ENCODE peak calls at places on chromosome 16, in nine cellular contexts. G is gastrocnemius medialis, F is Panc1, O is kidney epithelial cell, S is heart left ventricle, P is A549, Q is RWPE2, M is astrocyte of the cerebellum, B is AG10803. J is an unnamed sample.

GRCh38 chr16:74078877-74079586 is 217.6 kb upstream of the PSMD7 start:
- DNase-seq in M (no peak), O (no peak), Q (no peak), F (no peak), G (no peak), S (no peak), P (no peak), B (no peak), J (no peak)

GRCh38 chr16:17171250-17172143 is 299.3 kb downstream of the XYLT1 start:
- DNase-seq in G (no peak), B (no peak), O (no peak), Q (no peak), P (no peak), S (no peak), F (no peak), M (no peak), J (no peak)

GRCh38 chr16:89287777-89288576 is 70.5 kb downstream of the ZNF778 start:
- DNase-seq in O (no peak), S (peak), Q (no peak), F (no peak), G (no peak), B (no peak), P (no peak), M (no peak), J (no peak)

GRCh38 chr16:14303654-14304394 is 232.7 kb downstream of the MRTFB start:
- DNase-seq in B (no peak), M (no peak), P (no peak), G (peak), S (peak), F (no peak), O (no peak), Q (no peak), J (no peak)

GRCh38 chr16:68265078-68265925 is 976 bp downstream of the SLC7A6 start:
- DNase-seq in P (peak), F (no peak), S (peak), M (no peak), O (peak), Q (no peak), G (peak), B (peak), J (no peak)

GRCh38 chr16:66928702-66929388 is 3.5 kb upstream of the RRAD start:
- DNase-seq in S (no peak), P (no peak), Q (no peak), M (no peak), G (peak), B (peak), O (no peak), F (no peak), J (no peak)

GRCh38 chr16:12119037-12119436 is 142.5 kb downstream of the SNX29 start:
- DNase-seq in B (no peak), Q (no peak), M (no peak), S (no peak), O (no peak), G (no peak), F (no peak), P (no peak), J (no peak)

GRCh38 chr16:31713945-31714898 is 159.4 kb upstream of the ZNF267 start:
- DNase-seq in S (no peak), P (no peak), F (no peak), B (no peak), Q (no peak), M (no peak), G (peak), O (no peak), J (no peak)

GRCh38 chr16:14501331-14502255 is 128.5 kb downstream of the PARN start:
- DNase-seq in Q (peak), F (peak), S (peak), G (peak), B (peak), P (peak), M (peak), O (peak), J (peak)

GRCh38 chr16:53056528-53056881 is 1.7 kb downstream of the CHD9 start:
- DNase-seq in Q (no peak), M (no peak), P (no peak), F (no peak), G (no peak), B (peak), S (no peak), O (no peak), J (no peak)

GRCh38 chr16:68386628-68387027 is 61.7 kb downstream of the SMPD3 start:
- DNase-seq in S (peak), O (no peak), P (no peak), Q (peak), F (no peak), G (no peak), B (no peak), M (no peak), J (no peak)

GRCh38 chr16:87034317-87034716 is 282.9 kb downstream of the C16orf95 start:
- DNase-seq in S (no peak), Q (no peak), B (no peak), M (no peak), F (no peak), G (no peak), P (no peak), O (no peak), J (no peak)

GRCh38 chr16:85798901-85799496 is 345 bp downstream of the EMC8 start:
- DNase-seq in F (no peak), S (peak), P (peak), G (peak), B (peak), M (no peak), Q (no peak), O (no peak), J (no peak)

GRCh38 chr16:85400305-85401205 is 212.6 kb upstream of the GSE1 start:
- DNase-seq in G (no peak), S (peak), Q (peak), M (no peak), O (no peak), B (no peak), F (no peak), P (no peak), J (no peak)

GRCh38 chr16:68128577-68129305 is 43.6 kb downstream of the NFATC3 start:
- DNase-seq in S (no peak), Q (no peak), F (no peak), G (peak), O (peak), M (peak), B (peak), P (no peak), J (no peak)

GRCh38 chr16:51355195-51355594 is 204.1 kb upstream of the SALL1 start:
- DNase-seq in M (no peak), S (no peak), P (no peak), B (no peak), O (no peak), F (no peak), G (no peak), Q (no peak), J (no peak)

GRCh38 chr16:14347706-14348105 is 276.6 kb downstream of the MRTFB start:
- DNase-seq in B (no peak), G (peak), F (no peak), P (no peak), O (no peak), Q (no peak), M (no peak), S (peak), J (no peak)

GRCh38 chr16:31347445-31347844 is 7.5 kb upstream of the ITGAX start:
- DNase-seq in M (no peak), G (no peak), Q (peak), S (no peak), P (no peak), F (no peak), O (no peak), B (no peak), J (no peak)

GRCh38 chr16:49838639-49839461 is 17.1 kb downstream of the ZNF423 start:
- DNase-seq in G (no peak), P (no peak), B (no peak), O (no peak), S (no peak), M (no peak), Q (no peak), F (no peak), J (no peak)

GRCh38 chr16:49837673-49838360 is 18.1 kb downstream of the ZNF423 start:
- DNase-seq in S (no peak), Q (no peak), M (no peak), G (no peak), F (no peak), O (no peak), P (no peak), B (no peak), J (no peak)

GRCh38 chr16:49839462-49839825 is 16.5 kb downstream of the ZNF423 start:
- DNase-seq in O (no peak), Q (no peak), F (no peak), S (no peak), M (no peak), P (no peak), B (no peak), G (no peak), J (no peak)

GRCh38 chr16:49836668-49837067 is 19.2 kb downstream of the ZNF423 start:
- DNase-seq in G (no peak), F (no peak), B (no peak), O (no peak), S (no peak), Q (no peak), P (no peak), M (no peak), J (no peak)

GRCh38 chr16:49838361-49838638 is 17.6 kb downstream of the ZNF423 start:
- DNase-seq in Q (no peak), F (no peak), B (no peak), G (no peak), S (no peak), M (no peak), O (no peak), P (no peak), J (no peak)
- H3K4me3 ChIP-seq in Q (no peak), F (no peak), B (no peak), G (no peak), S (peak), M (no peak), O (no peak), P (no peak), J (no peak)

DNA sequence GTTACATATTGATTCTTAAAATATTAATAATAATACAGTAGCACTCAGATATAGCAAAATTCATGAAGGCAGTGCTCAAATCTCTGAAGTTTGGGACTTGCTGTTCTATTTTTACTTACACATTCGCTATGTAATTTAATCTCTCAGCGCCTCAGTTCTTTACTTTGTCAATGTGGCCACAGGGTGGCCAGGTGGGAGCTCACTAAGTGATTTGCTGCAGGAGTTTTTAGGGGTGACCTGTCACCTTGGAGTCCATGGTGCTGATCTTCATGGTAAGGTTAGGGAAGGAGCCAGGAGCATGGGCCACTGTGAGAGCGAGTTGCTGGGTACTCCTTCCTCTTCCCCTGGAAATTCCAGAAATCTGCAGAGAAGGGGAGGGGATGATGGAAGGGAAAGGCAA is 28.1 kb downstream of the VWA3A start:
- DNase-seq in S (no peak), P (no peak), Q (no peak), M (no peak), F (no peak), G (no peak), B (no peak), O (no peak), J (no peak)
- TF ChIP-seq CTCF in S (no peak), P (no peak), Q (no peak), M (no peak), F (no peak), G (no peak), B (no peak), O (no peak), J (no peak)

DNA sequence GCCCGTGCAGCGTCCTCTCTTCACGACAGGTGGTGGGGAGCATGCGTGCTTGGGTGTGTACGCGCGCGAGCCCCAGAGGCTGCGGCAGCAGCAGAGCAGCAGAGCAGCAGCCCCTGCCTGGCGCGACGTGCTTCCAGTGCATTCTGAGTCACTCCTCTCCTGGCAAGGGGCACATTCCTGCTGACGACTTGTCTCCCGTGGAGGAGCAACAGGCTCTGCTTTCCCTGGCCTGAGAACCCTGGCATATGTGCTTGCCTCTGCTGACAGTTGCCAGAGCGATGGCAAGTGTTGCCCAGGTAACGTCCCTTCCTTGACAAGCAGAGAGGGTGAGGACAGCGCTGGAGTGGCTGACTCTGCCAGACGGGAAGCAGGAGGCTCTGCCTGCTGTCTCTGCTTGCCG is 133.8 kb upstream of the PLCG2 start:
- DNase-seq in F (no peak), G (peak), B (peak), M (peak), P (no peak), S (peak), Q (no peak), O (peak), J (no peak)
- H3K4me3 ChIP-seq in F (no peak), G (no peak), B (no peak), M (no peak), P (no peak), S (no peak), Q (no peak), O (no peak), J (no peak)

GRCh38 chr16:6341993-6342392 is 990.7 kb upstream of the RBFOX1 start:
- DNase-seq in O (no peak), B (no peak), G (no peak), S (no peak), F (no peak), Q (no peak), P (no peak), M (no peak), J (no peak)
- TF ChIP-seq CTCF in O (no peak), B (no peak), G (no peak), S (no peak), F (no peak), Q (no peak), P (no peak), M (no peak), J (no peak)

DNA sequence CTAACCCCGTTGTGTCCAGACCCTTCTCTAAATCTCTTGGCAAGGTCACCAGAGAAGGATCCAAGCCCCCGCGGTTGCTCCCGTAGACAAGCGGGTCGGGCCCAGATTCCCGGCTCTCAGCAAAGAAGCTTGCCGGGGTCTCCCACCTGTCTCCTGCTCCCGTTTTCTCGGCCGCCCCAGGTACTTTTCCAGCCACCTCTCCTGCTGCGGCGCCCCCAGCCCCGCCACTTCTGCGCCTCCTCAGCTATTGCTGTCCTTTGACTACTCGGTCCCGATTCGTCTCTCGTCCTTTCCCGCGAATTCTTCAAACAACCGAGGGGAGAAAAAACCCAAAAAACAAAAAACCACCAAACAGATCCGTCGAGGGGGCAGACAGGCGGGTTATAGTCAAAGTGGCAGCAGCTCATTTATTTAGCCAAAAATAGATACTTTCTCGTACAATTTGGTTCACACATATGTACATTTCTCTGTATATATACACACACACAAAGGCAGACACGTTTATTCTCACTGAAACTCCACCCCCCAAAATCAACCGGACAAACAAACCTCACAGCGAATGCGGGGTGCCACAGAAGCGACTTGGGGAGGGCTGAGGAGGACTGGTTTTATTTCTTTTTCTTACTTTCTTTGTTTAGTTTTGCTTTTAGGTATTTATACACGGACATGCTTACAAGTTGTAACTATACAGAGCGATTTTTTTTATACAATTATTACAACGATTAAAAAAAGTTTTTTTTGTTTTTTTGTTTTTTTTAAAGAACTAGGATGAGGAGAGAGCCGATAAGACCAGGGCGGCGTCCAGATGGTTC is 3.5 kb downstream of the IRX3 start:
- DNase-seq in M (no peak), B (no peak), Q (peak), F (no peak), G (no peak), S (no peak), O (no peak), P (no peak), J (no peak)
- H3K4me3 ChIP-seq in M (peak), B (peak), Q (no peak), F (no peak), G (peak), S (peak), O (peak), P (no peak), J (no peak)

GRCh38 chr16:55115506-55115905 is 184.8 kb downstream of the IRX5 start:
- DNase-seq in G (no peak), B (no peak), O (no peak), M (no peak), S (no peak), F (no peak), P (no peak), Q (no peak), J (no peak)
- TF ChIP-seq CTCF in G (no peak), B (no peak), O (no peak), M (no peak), S (no peak), F (no peak), P (no peak), Q (no peak), J (no peak)

J was measured in HFF-Myc.